ENCODE peak calls at places on chromosomes 3 and 15, in four cellular contexts. L, F, R and I are unnamed samples.

GRCh38 chr15:69474291-69474690 is 21.7 kb downstream of the RPLP1 start:
- DNase-seq in R (no peak), F (peak; percentile 69), L (no peak), I (no peak)

GRCh38 chr3:194536883-194537637 is 50.3 kb upstream of the ATP13A3 start:
- DNase-seq in R (no peak), L (peak; percentile 21), F (peak; percentile 22), I (no peak)

GRCh38 chr3:62248831-62249776 is 124.2 kb downstream of the FEZF2 start:
- DNase-seq in L (no peak), F (no peak), R (no peak), I (no peak)

GRCh38 chr3:98339031-98339430 is 14.6 kb upstream of the OR5K4 start:
- DNase-seq in F (no peak), R (no peak), L (no peak), I (no peak)

GRCh38 chr3:78724886-78725285 is 1042.9 kb downstream of the ROBO1 start:
- DNase-seq in L (no peak), F (peak; percentile 28), R (no peak), I (no peak)

GRCh38 chr3:184335291-184335660 is 2.1 kb upstream of the FAM131A start:
- DNase-seq in F (no peak), L (no peak), R (no peak), I (no peak)

GRCh38 chr15:27176785-27177406 is 205.9 kb downstream of the GABRG3 start:
- DNase-seq in F (peak; percentile 54), L (no peak), R (no peak), I (no peak)

GRCh38 chr3:124814620-124815421 is 72.3 kb downstream of the ITGB5 start:
- DNase-seq in R (no peak), L (no peak), F (no peak), I (no peak)

GRCh38 chr3:157824281-157824680 is 281.9 kb downstream of the SHOX2 start:
- DNase-seq in R (no peak), L (no peak), F (no peak), I (no peak)

GRCh38 chr3:194985031-194985578 is 285.9 kb downstream of the XXYLT1 start:
- DNase-seq in L (peak; percentile 84), R (peak; percentile 84), F (peak; percentile 66), I (peak; percentile 37)

GRCh38 chr3:120608506-120608905 is 12.4 kb downstream of the NDUFB4 start:
- DNase-seq in F (no peak), R (no peak), L (no peak), I (no peak)

DNA sequence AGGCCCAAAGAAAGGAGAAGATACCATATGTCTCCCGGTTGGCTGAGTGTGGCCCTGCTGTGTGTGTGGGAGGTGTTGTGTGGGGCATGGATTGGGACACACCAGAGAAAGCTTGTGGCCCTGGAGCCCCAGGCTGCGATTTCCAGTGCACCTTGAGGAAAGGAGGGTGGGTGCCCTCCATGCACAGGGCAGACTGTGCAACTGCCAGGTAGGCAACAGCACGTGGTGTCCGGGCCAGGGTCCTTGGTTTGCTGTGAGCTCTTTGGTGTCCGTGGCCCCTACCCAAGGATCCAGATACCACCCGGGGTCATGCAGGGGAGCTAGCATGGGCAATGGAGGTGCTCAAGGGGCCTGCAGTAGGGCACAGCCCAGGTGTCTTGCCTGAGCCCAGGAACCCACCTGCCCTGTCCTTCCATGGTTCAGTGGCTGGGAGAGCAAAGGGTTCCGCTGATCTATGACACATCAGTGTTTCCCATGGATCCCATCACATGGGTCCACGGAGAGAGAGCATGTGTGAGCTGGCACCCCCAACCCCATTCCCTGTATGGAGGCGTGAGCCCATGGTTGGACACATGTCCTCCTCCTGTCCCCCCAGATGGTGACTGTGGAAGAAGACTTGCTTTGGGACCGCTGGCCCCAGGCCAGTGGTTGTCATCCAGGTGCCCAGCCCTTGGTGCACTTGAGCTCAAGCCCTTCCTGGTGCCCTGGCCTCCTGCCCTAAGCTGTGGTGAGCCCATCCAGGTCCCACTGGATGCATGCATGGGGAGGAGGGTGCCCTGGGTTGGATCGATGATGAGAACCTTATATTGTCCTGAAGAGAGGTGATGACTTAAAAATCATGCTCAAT is 223.4 kb downstream of the SNRPN start:
- DNase-seq in F (no peak), R (peak; percentile 67), L (peak; percentile 8), I (no peak)
- H3K9me3 ChIP-seq in F (no peaks in the 10 kb centered on the region), R (peaks cover 63% of the 10 kb centered on the region), L (no peaks in the 10 kb centered on the region), I (peaks cover 19% of the 10 kb centered on the region)

DNA sequence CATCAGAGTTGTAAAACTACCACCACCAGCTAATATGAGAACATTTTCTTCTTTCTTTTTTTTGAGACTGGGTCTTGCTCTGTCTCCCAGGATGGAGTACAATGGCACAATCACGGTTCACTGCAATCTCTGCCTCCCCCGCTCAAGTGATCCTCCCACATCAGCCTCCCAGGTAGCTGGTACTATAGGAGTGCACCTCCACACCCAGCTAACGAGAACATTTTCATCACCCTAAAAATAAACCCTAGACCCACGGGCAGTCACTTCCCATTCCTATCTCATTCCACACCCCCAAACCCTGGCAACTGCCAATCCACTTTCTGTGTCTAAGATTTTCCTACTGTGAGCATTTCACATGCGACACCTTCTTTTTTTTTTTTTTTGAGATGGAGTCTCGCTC is 130.9 kb downstream of the ATP10A start:
- DNase-seq in F (no peak), R (peak; percentile 10), L (no peak), I (no peak)
- H3K9me3 ChIP-seq in F (no peaks in the 10 kb centered on the region), R (no peaks in the 10 kb centered on the region), L (no peaks in the 10 kb centered on the region), I (no peaks in the 10 kb centered on the region)

DNA sequence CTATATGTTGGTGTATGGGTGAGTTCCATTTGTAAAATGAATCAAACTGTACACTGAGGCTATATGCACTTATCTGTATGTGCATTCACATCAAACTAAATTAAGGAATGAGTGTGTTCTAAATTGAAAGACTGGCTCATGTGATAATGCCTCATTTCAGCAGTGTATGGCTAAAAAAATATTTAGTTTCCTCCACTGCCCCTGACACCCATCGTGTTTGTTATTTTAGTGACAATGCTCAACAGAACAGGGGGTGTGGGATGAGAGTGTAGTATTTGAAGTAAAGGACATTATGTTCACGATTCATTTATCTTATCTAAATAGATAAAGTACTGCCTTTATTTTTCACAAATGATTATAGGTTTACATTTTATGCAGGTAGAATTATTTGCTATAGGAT is 301.1 kb upstream of the ARPP21 start:
- DNase-seq in R (no peak), F (no peak), L (no peak), I (no peak)
- H3K9me3 ChIP-seq in R (no peaks in the 10 kb centered on the region), F (no peaks in the 10 kb centered on the region), L (no peaks in the 10 kb centered on the region), I (no peaks in the 10 kb centered on the region)

DNA sequence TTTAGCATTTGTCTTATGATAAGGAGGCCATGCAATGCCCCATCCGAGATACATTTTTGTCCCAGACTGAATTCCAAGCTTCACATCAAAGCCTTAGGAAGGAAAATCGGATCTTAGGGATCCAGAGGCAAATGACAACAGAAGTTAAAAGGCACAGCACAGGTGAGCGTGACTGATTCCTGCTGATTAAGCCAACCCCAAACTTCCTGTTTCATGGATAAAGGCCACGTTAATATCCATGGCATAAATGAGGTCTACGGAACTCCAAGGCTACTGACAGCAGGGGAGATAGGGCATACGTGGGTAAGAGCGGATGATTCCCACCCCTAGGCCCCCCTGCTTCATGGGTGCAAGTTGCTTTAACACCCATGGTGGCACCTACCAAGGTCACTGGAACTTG is 471.6 kb downstream of the FHIT start:
- DNase-seq in F (no peak), L (no peak), R (no peak), I (no peak)
- H3K9me3 ChIP-seq in F (no peaks in the 10 kb centered on the region), L (no peaks in the 10 kb centered on the region), R (peaks cover 18% of the 10 kb centered on the region), I (peaks cover 5% of the 10 kb centered on the region)

GRCh38 chr15:58805095-58805494 is 34.0 kb downstream of the MINDY2 start:
- DNase-seq in R (no peak), L (no peak), F (no peak), I (no peak)
- H3K9me3 ChIP-seq in R (no peaks in the 10 kb centered on the region), L (no peaks in the 10 kb centered on the region), F (no peaks in the 10 kb centered on the region), I (no peaks in the 10 kb centered on the region)

DNA sequence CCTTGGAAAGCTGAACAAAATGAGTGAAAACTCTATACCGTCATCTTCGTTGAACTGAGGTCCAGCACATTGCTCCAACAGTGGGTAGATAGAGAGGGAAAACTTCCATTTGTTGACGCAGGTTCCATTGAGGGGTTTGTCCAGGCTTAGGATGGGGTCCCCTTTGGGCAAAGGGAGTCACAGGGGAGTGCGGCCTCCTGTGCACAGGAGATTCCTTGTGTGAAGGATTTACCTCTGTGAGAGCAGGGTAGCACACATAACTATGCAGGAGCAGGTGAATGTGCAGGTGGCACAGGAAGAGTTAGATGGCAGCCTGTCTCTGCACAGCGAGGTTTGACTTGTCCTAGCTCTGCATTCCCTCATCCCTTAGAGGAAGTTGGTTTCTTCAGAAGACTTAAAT is 139.3 kb downstream of the SNRPN start:
- DNase-seq in R (no peak), L (no peak), F (no peak), I (no peak)
- H3K9me3 ChIP-seq in R (peaks cover 98% of the 10 kb centered on the region), L (no peaks in the 10 kb centered on the region), F (no peaks in the 10 kb centered on the region), I (no peaks in the 10 kb centered on the region)

DNA sequence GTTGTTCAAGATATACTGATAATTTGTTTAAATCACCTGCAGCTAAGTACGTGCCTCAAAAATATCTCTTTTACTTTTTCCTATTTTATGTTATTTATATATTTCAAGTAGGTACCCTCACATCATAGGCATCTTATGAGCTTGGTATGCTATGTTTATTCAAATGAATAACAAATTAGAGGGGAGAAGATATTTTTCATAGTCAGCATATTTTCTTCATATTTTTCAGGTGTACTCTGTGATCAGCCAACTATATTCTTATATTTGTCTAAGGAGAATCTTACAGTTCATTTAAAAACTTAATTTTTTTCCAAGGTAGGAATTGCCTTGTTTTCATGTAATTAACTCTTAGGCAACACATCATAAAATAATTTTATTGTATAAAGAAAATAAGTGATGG is 421.1 kb upstream of the GRM7 start:
- DNase-seq in F (no peak), L (no peak), R (no peak), I (no peak)
- H3K9me3 ChIP-seq in F (no peaks in the 10 kb centered on the region), L (no peaks in the 10 kb centered on the region), R (no peaks in the 10 kb centered on the region), I (no peaks in the 10 kb centered on the region)